ENCODE peak calls at places on chromosomes 11 and 22, in seven cellular contexts. One of them, this sample, is unnamed.

GRCh38 chr11:117265745-117266144 is 25.4 kb upstream of the BACE1-AS start:
- DNase-seq in NCI-H748 treated with DMSO at 0.1 percent for 48 hours: no peak
- DNase-seq in left colon: no peak
- DNase-seq in GM03348: no peak
- DNase-seq in CD4-positive, alpha-beta T cell: no peak
- DNase-seq in cerebellar cortex: no peak
- DNase-seq in HL-60: no peak
- DNase-seq in this sample: no peak

GRCh38 chr11:73715551-73715950 is 45.3 kb downstream of the RAB6A start:
- DNase-seq in NCI-H748 treated with DMSO at 0.1 percent for 48 hours: no peak
- DNase-seq in left colon: no peak
- DNase-seq in GM03348: no peak
- DNase-seq in CD4-positive, alpha-beta T cell: no peak
- DNase-seq in cerebellar cortex: no peak
- DNase-seq in HL-60: no peak
- DNase-seq in this sample: no peak

GRCh38 chr22:22380098-22381030 is 128.2 kb downstream of the ZNF280B start:
- DNase-seq in NCI-H748 treated with DMSO at 0.1 percent for 48 hours: no peak
- DNase-seq in left colon: no peak
- DNase-seq in GM03348: no peak
- DNase-seq in CD4-positive, alpha-beta T cell: no peak
- DNase-seq in cerebellar cortex: no peak
- DNase-seq in HL-60: no peak
- DNase-seq in this sample: no peak

GRCh38 chr11:47139878-47140277 is 36.8 kb downstream of the ARFGAP2 start:
- DNase-seq in NCI-H748 treated with DMSO at 0.1 percent for 48 hours: no peak
- DNase-seq in left colon: no peak
- DNase-seq in GM03348: no peak
- DNase-seq in CD4-positive, alpha-beta T cell: no peak
- DNase-seq in cerebellar cortex: peak; percentile 88
- DNase-seq in HL-60: no peak
- DNase-seq in this sample: peak; percentile 85

GRCh38 chr11:119615003-119615878 is 113.8 kb downstream of the NECTIN1 start:
- DNase-seq in NCI-H748 treated with DMSO at 0.1 percent for 48 hours: no peak
- DNase-seq in left colon: no peak
- DNase-seq in GM03348: peak; percentile 68
- DNase-seq in CD4-positive, alpha-beta T cell: no peak
- DNase-seq in cerebellar cortex: no peak
- DNase-seq in HL-60: peak; percentile 54
- DNase-seq in this sample: no peak

GRCh38 chr11:61814242-61814957 is 2.4 kb downstream of the FADS1 start:
- DNase-seq in NCI-H748 treated with DMSO at 0.1 percent for 48 hours: peak; percentile 67
- DNase-seq in left colon: peak; percentile 53
- DNase-seq in GM03348: no peak
- DNase-seq in CD4-positive, alpha-beta T cell: no peak
- DNase-seq in cerebellar cortex: peak; percentile 60
- DNase-seq in HL-60: no peak
- DNase-seq in this sample: no peak

GRCh38 chr11:29343465-29344333 is 673.1 kb downstream of the KCNA4 start:
- DNase-seq in NCI-H748 treated with DMSO at 0.1 percent for 48 hours: peak; percentile 21
- DNase-seq in left colon: peak; percentile 23
- DNase-seq in GM03348: peak; percentile 62
- DNase-seq in CD4-positive, alpha-beta T cell: no peak
- DNase-seq in cerebellar cortex: peak; percentile 33
- DNase-seq in HL-60: peak; percentile 14
- DNase-seq in this sample: peak; percentile 1

GRCh38 chr11:45886816-45887520 is 1.5 kb downstream of the MAPK8IP1 start:
- DNase-seq in NCI-H748 treated with DMSO at 0.1 percent for 48 hours: no peak
- DNase-seq in left colon: no peak
- DNase-seq in GM03348: no peak
- DNase-seq in CD4-positive, alpha-beta T cell: no peak
- DNase-seq in cerebellar cortex: no peak
- DNase-seq in HL-60: no peak
- DNase-seq in this sample: no peak

GRCh38 chr22:41951898-41952474 is at the start of gene SMIM45:
- DNase-seq in NCI-H748 treated with DMSO at 0.1 percent for 48 hours: no peak
- DNase-seq in left colon: no peak
- DNase-seq in GM03348: no peak
- DNase-seq in CD4-positive, alpha-beta T cell: no peak
- DNase-seq in cerebellar cortex: peak; percentile 97
- DNase-seq in HL-60: no peak
- DNase-seq in this sample: peak; percentile 92

GRCh38 chr22:32208681-32209080 is 3.8 kb upstream of the RFPL2 start:
- DNase-seq in NCI-H748 treated with DMSO at 0.1 percent for 48 hours: no peak
- DNase-seq in left colon: no peak
- DNase-seq in GM03348: no peak
- DNase-seq in CD4-positive, alpha-beta T cell: no peak
- DNase-seq in cerebellar cortex: peak; percentile 18
- DNase-seq in HL-60: no peak
- DNase-seq in this sample: no peak

GRCh38 chr11:102177126-102177525 is 66.9 kb downstream of the YAP1 start:
- DNase-seq in NCI-H748 treated with DMSO at 0.1 percent for 48 hours: no peak
- DNase-seq in left colon: no peak
- DNase-seq in GM03348: no peak
- DNase-seq in CD4-positive, alpha-beta T cell: no peak
- DNase-seq in cerebellar cortex: no peak
- DNase-seq in HL-60: no peak
- DNase-seq in this sample: no peak

GRCh38 chr11:46679252-46680163 is 20.9 kb downstream of the ARHGAP1 start:
- DNase-seq in NCI-H748 treated with DMSO at 0.1 percent for 48 hours: no peak
- DNase-seq in left colon: no peak
- DNase-seq in GM03348: no peak
- DNase-seq in CD4-positive, alpha-beta T cell: no peak
- DNase-seq in cerebellar cortex: no peak
- DNase-seq in HL-60: no peak
- DNase-seq in this sample: no peak

GRCh38 chr11:95794086-95794485 is 3.8 kb downstream of the CEP57 start:
- DNase-seq in NCI-H748 treated with DMSO at 0.1 percent for 48 hours: no peak
- DNase-seq in left colon: no peak
- DNase-seq in GM03348: no peak
- DNase-seq in CD4-positive, alpha-beta T cell: no peak
- DNase-seq in cerebellar cortex: no peak
- DNase-seq in HL-60: no peak
- DNase-seq in this sample: no peak

GRCh38 chr11:62841361-62842170 is 2.2 kb upstream of the WDR74 start:
- DNase-seq in NCI-H748 treated with DMSO at 0.1 percent for 48 hours: peak; percentile 98
- DNase-seq in left colon: peak; percentile 89
- DNase-seq in GM03348: peak; percentile 93
- DNase-seq in CD4-positive, alpha-beta T cell: peak; percentile 78
- DNase-seq in cerebellar cortex: peak; percentile 100
- DNase-seq in HL-60: peak; percentile 99
- DNase-seq in this sample: peak; percentile 96

GRCh38 chr11:62694455-62695167 is 5.3 kb upstream of the LRRN4CL start:
- DNase-seq in NCI-H748 treated with DMSO at 0.1 percent for 48 hours: peak; percentile 66
- DNase-seq in left colon: peak; percentile 77
- DNase-seq in GM03348: peak; percentile 82
- DNase-seq in CD4-positive, alpha-beta T cell: peak; percentile 69
- DNase-seq in cerebellar cortex: peak; percentile 95
- DNase-seq in HL-60: no peak
- DNase-seq in this sample: peak; percentile 91

GRCh38 chr11:101974255-101974654 is 57.9 kb upstream of the ANGPTL5 start:
- DNase-seq in NCI-H748 treated with DMSO at 0.1 percent for 48 hours: no peak
- DNase-seq in left colon: no peak
- DNase-seq in GM03348: peak; percentile 37
- DNase-seq in CD4-positive, alpha-beta T cell: no peak
- DNase-seq in cerebellar cortex: peak; percentile 10
- DNase-seq in HL-60: no peak
- DNase-seq in this sample: no peak

GRCh38 chr11:57343825-57344224 is 5.7 kb downstream of the P2RX3 start:
- DNase-seq in NCI-H748 treated with DMSO at 0.1 percent for 48 hours: no peak
- DNase-seq in left colon: no peak
- DNase-seq in GM03348: no peak
- DNase-seq in CD4-positive, alpha-beta T cell: no peak
- DNase-seq in cerebellar cortex: no peak
- DNase-seq in HL-60: no peak
- DNase-seq in this sample: no peak

GRCh38 chr11:67293090-67293489 is 4.0 kb downstream of the ANKRD13D start:
- DNase-seq in NCI-H748 treated with DMSO at 0.1 percent for 48 hours: no peak
- DNase-seq in left colon: no peak
- DNase-seq in GM03348: no peak
- DNase-seq in CD4-positive, alpha-beta T cell: no peak
- DNase-seq in cerebellar cortex: no peak
- DNase-seq in HL-60: no peak
- DNase-seq in this sample: no peak

GRCh38 chr22:36301851-36302250 is 48.9 kb downstream of the APOL1 start:
- DNase-seq in NCI-H748 treated with DMSO at 0.1 percent for 48 hours: no peak
- DNase-seq in left colon: no peak
- DNase-seq in GM03348: no peak
- DNase-seq in CD4-positive, alpha-beta T cell: no peak
- DNase-seq in cerebellar cortex: no peak
- DNase-seq in HL-60: no peak
- DNase-seq in this sample: no peak

GRCh38 chr11:70522613-70523311 is 124.4 kb downstream of the CTTN start:
- DNase-seq in NCI-H748 treated with DMSO at 0.1 percent for 48 hours: peak; percentile 70
- DNase-seq in left colon: no peak
- DNase-seq in GM03348: no peak
- DNase-seq in CD4-positive, alpha-beta T cell: no peak
- DNase-seq in cerebellar cortex: no peak
- DNase-seq in HL-60: no peak
- DNase-seq in this sample: no peak

GRCh38 chr11:113410414-113411135 is 23.0 kb downstream of the ANKK1 start:
- DNase-seq in NCI-H748 treated with DMSO at 0.1 percent for 48 hours: no peak
- DNase-seq in left colon: no peak
- DNase-seq in GM03348: no peak
- DNase-seq in CD4-positive, alpha-beta T cell: no peak
- DNase-seq in cerebellar cortex: no peak
- DNase-seq in HL-60: no peak
- DNase-seq in this sample: no peak

GRCh38 chr11:10809373-10810199 is 860 bp upstream of the EIF4G2 start:
- DNase-seq in NCI-H748 treated with DMSO at 0.1 percent for 48 hours: no peak
- DNase-seq in left colon: peak; percentile 45
- DNase-seq in GM03348: peak; percentile 70
- DNase-seq in CD4-positive, alpha-beta T cell: peak; percentile 39
- DNase-seq in cerebellar cortex: peak; percentile 76
- DNase-seq in HL-60: no peak
- DNase-seq in this sample: peak; percentile 56

GRCh38 chr11:44380009-44380313 is 70.0 kb upstream of the ALX4 start:
- DNase-seq in NCI-H748 treated with DMSO at 0.1 percent for 48 hours: no peak
- DNase-seq in left colon: no peak
- DNase-seq in GM03348: no peak
- DNase-seq in CD4-positive, alpha-beta T cell: no peak
- DNase-seq in cerebellar cortex: no peak
- DNase-seq in HL-60: no peak
- DNase-seq in this sample: peak; percentile 20

GRCh38 chr22:47168900-47169800 is 406.7 kb downstream of the TBC1D22A start:
- DNase-seq in NCI-H748 treated with DMSO at 0.1 percent for 48 hours: no peak
- DNase-seq in left colon: peak; percentile 18
- DNase-seq in GM03348: peak; percentile 52
- DNase-seq in CD4-positive, alpha-beta T cell: no peak
- DNase-seq in cerebellar cortex: peak; percentile 27
- DNase-seq in HL-60: no peak
- DNase-seq in this sample: no peak

GRCh38 chr11:86509579-86509978 is 134.9 kb downstream of the CCDC81 start:
- DNase-seq in NCI-H748 treated with DMSO at 0.1 percent for 48 hours: no peak
- DNase-seq in left colon: no peak
- DNase-seq in GM03348: no peak
- DNase-seq in CD4-positive, alpha-beta T cell: no peak
- DNase-seq in cerebellar cortex: no peak
- DNase-seq in HL-60: no peak
- DNase-seq in this sample: no peak

This sample was measured in cerebellum.